ENCODE peak calls at places on chromosomes 11 and 22, in seven cellular contexts. K is GM12878; Q is foreskin keratinocyte; D is naive B cell; B is CD8-positive, alpha-beta T cell; T is HepG2; U is gastroesophageal sphincter. I is an unnamed sample.

GRCh38 chr11:19577849-19578619 is 134.6 kb upstream of the NAV2 start:
- ATAC-seq in K (no peak), Q (no peak), T (no peak), D (no peak), B (no peak), U (peak), I (peak)

GRCh38 chr11:10042699-10043098 is 251.3 kb downstream of the SBF2 start:
- ATAC-seq in Q (no peak), K (no peak), B (no peak), U (no peak), T (no peak), D (no peak), I (no peak)

GRCh38 chr11:46001427-46002049 is 79.1 kb downstream of the LARGE2 start:
- ATAC-seq in K (no peak), T (no peak), U (no peak), D (no peak), Q (no peak), B (no peak), I (no peak)

GRCh38 chr22:49564054-49564453 is 263.6 kb downstream of the BRD1 start:
- ATAC-seq in U (no peak), B (no peak), T (no peak), K (no peak), D (no peak), Q (no peak), I (no peak)

GRCh38 chr11:35367491-35367890 is 51.9 kb downstream of the SLC1A2 start:
- ATAC-seq in U (no peak), Q (peak), T (no peak), K (no peak), B (no peak), D (no peak), I (no peak)

GRCh38 chr11:76216536-76217326 is 10.4 kb upstream of the WNT11 start:
- ATAC-seq in B (no peak), K (no peak), U (no peak), D (no peak), Q (no peak), T (peak), I (no peak)

GRCh38 chr11:12027844-12028243 is 19.4 kb upstream of the DKK3 start:
- ATAC-seq in B (no peak), T (no peak), Q (no peak), U (no peak), D (no peak), K (no peak), I (no peak)

GRCh38 chr11:128616158-128616557 is 28.8 kb upstream of the ETS1 start:
- ATAC-seq in T (no peak), B (no peak), U (no peak), K (no peak), Q (no peak), D (no peak), I (no peak)

GRCh38 chr22:36644333-36644757 is 59.2 kb downstream of the CACNG2 start:
- ATAC-seq in D (no peak), Q (peak), U (no peak), K (peak), B (no peak), T (no peak), I (no peak)